ENCODE peak calls at places on chromosome 14, in six cellular contexts. F is astrocyte of the cerebellum, G is T-helper 2 cell, U is NCI-H1092 treated with DMSO at 0.1 percent for 48 hours, M is WTC11, O is cardiac muscle cell. N is an unnamed sample.

GRCh38 chr14:93005838-93006237 is 82.9 kb downstream of the CHGA start:
- DNase-seq in F (no peak), G (no peak), O (no peak), M (no peak), U (peak), N (no peak)

GRCh38 chr14:50344831-50345563 is 32.9 kb downstream of the DMAC2L start:
- DNase-seq in G (no peak), U (no peak), M (no peak), O (no peak), F (no peak), N (no peak)

GRCh38 chr14:75896341-75896740 is 85.5 kb downstream of the TGFB3 start:
- DNase-seq in O (no peak), G (no peak), F (peak), U (no peak), M (no peak), N (no peak)

GRCh38 chr14:93744876-93745275 is 43.4 kb downstream of the PRIMA1 start:
- DNase-seq in O (no peak), U (no peak), F (no peak), M (no peak), G (no peak), N (no peak)

GRCh38 chr14:32224731-32225377 is 21.8 kb upstream of the RNU6-8 start:
- DNase-seq in F (peak), M (peak), O (peak), G (no peak), U (no peak), N (peak)

GRCh38 chr14:78737116-78737515 is 566.9 kb downstream of the NRXN3 start:
- DNase-seq in O (no peak), M (no peak), F (no peak), G (no peak), U (no peak), N (no peak)

GRCh38 chr14:99273724-99274345 is 1.8 kb upstream of the BCL11B start:
- DNase-seq in M (peak), G (no peak), F (no peak), O (no peak), U (peak), N (no peak)

GRCh38 chr14:103156733-103157411 is 33.6 kb downstream of the TNFAIP2 start:
- DNase-seq in F (no peak), O (no peak), U (no peak), M (peak), G (no peak), N (no peak)

GRCh38 chr14:63996575-63997220 is 143.9 kb downstream of the SYNE2 start:
- DNase-seq in F (no peak), U (no peak), M (no peak), O (no peak), G (no peak), N (no peak)

GRCh38 chr14:21652209-21652808 is 1.3 kb upstream of the OR4E2 start:
- DNase-seq in U (no peak), G (no peak), M (no peak), O (no peak), F (no peak), N (no peak)

GRCh38 chr14:24307575-24308341 is at the start of gene CIDEB:
- DNase-seq in U (peak), M (peak), F (peak), G (peak), O (peak), N (peak)

GRCh38 chr14:34334329-34334728 is 127.7 kb downstream of the SPTSSA start:
- DNase-seq in U (no peak), M (no peak), O (no peak), G (no peak), F (no peak), N (no peak)

GRCh38 chr14:34722723-34723545 is 8.5 kb upstream of the CFL2 start:
- DNase-seq in O (peak), M (peak), G (no peak), F (no peak), U (peak), N (peak)

GRCh38 chr14:72553656-72554055 is 340.2 kb downstream of the DPF3 start:
- DNase-seq in F (no peak), O (no peak), G (no peak), U (no peak), M (no peak), N (no peak)

GRCh38 chr14:59254146-59254910 is 65.9 kb downstream of the DAAM1 start:
- DNase-seq in U (no peak), M (no peak), G (no peak), O (no peak), F (peak), N (no peak)

GRCh38 chr14:102058146-102058545 is 28.7 kb downstream of the HSP90AA1 start:
- DNase-seq in M (no peak), G (no peak), F (no peak), O (no peak), U (no peak), N (no peak)

N was measured in NCI-H2227 treated with DMSO at 0.1 percent for 48 hours.